ENCODE peak calls at places on chromosomes 2 and 18, in five cellular contexts. R is Daoy, Z is AG08395, W is GM04504, P is iPS DF 19.7. O is an unnamed sample.

GRCh38 chr2:102630458-102630857 is 11.1 kb downstream of the SLC9A2 start:
- DNase-seq in R (no peak), Z (no peak), W (no peak), P (no peak), O (no peak)

GRCh38 chr2:177398290-177398683 is 5.7 kb downstream of the AGPS start:
- DNase-seq in R (no peak), Z (no peak), W (no peak), P (no peak), O (no peak)

GRCh38 chr2:143117225-143117624 is 12.0 kb upstream of the ARHGAP15 start:
- DNase-seq in R (no peak), Z (no peak), W (no peak), P (no peak), O (no peak)

GRCh38 chr2:46098606-46099005 is 198.6 kb upstream of the EPAS1 start:
- DNase-seq in R (peak), Z (peak), W (peak), P (no peak), O (peak)

GRCh38 chr18:62812242-62812641 is 96.9 kb downstream of the PHLPP1 start:
- DNase-seq in R (no peak), Z (no peak), W (no peak), P (no peak), O (no peak)

GRCh38 chr18:61034581-61034980 is 298.6 kb upstream of the CDH20 start:
- DNase-seq in R (no peak), Z (no peak), W (no peak), P (no peak), O (no peak)

GRCh38 chr18:10401930-10402329 is 52.5 kb upstream of the APCDD1 start:
- DNase-seq in R (no peak), Z (no peak), W (no peak), P (no peak), O (no peak)

GRCh38 chr18:42414756-42415454 is 459.9 kb downstream of the PIK3C3 start:
- DNase-seq in R (no peak), Z (peak), W (peak), P (no peak), O (peak)

GRCh38 chr2:163191372-163191771 is 352.8 kb upstream of the KCNH7 start:
- DNase-seq in R (peak), Z (peak), W (no peak), P (no peak), O (peak)

GRCh38 chr2:240397542-240397916 is 37.9 kb upstream of the GPC1 start:
- DNase-seq in R (no peak), Z (no peak), W (no peak), P (no peak), O (no peak)

GRCh38 chr18:13175754-13176210 is 42.8 kb upstream of the LDLRAD4 start:
- DNase-seq in R (peak), Z (no peak), W (no peak), P (no peak), O (no peak)

GRCh38 chr2:223058952-223059716 is 7.1 kb downstream of the KCNE4 start:
- DNase-seq in R (peak), Z (no peak), W (no peak), P (no peak), O (no peak)

GRCh38 chr2:172578860-172579512 is 23.1 kb downstream of the PDK1 start:
- DNase-seq in R (no peak), Z (no peak), W (no peak), P (no peak), O (no peak)

GRCh38 chr2:118443596-118443995 is 355.3 kb downstream of the INSIG2 start:
- DNase-seq in R (peak), Z (peak), W (no peak), P (no peak), O (peak)

GRCh38 chr18:79707239-79707638 is 27.6 kb downstream of the CTDP1 start:
- DNase-seq in R (no peak), Z (no peak), W (no peak), P (no peak), O (no peak)

GRCh38 chr2:163713534-163714311 is 22.1 kb downstream of the FIGN start:
- DNase-seq in R (no peak), Z (no peak), W (no peak), P (no peak), O (no peak)

GRCh38 chr2:12819098-12819465 is 102.3 kb downstream of the TRIB2 start:
- DNase-seq in R (peak), Z (peak), W (peak), P (no peak), O (peak)

GRCh38 chr2:109277414-109277813 is 148.4 kb downstream of the SH3RF3 start:
- DNase-seq in R (no peak), Z (no peak), W (no peak), P (no peak), O (no peak)

GRCh38 chr18:22552254-22552653 is 134.5 kb upstream of the CTAGE1 start:
- DNase-seq in R (peak), Z (no peak), W (no peak), P (no peak), O (no peak)

GRCh38 chr2:223032187-223033142 is 19.5 kb upstream of the KCNE4 start:
- DNase-seq in R (no peak), Z (peak), W (no peak), P (no peak), O (no peak)

GRCh38 chr2:67566292-67566691 is 169.2 kb downstream of the ETAA1 start:
- DNase-seq in R (no peak), Z (no peak), W (no peak), P (no peak), O (no peak)

GRCh38 chr2:194686569-194686968 is 970.5 kb upstream of the SLC39A10 start:
- DNase-seq in R (no peak), Z (no peak), W (no peak), P (no peak), O (no peak)

GRCh38 chr2:233799716-233800115 is 21.6 kb downstream of the MROH2A start:
- DNase-seq in R (no peak), Z (no peak), W (no peak), P (no peak), O (no peak)

GRCh38 chr2:45747363-45747762 is 95.9 kb downstream of the PRKCE start:
- DNase-seq in R (no peak), Z (no peak), W (no peak), P (no peak), O (no peak)

GRCh38 chr2:75982750-75983149 is 272.0 kb upstream of the GCFC2 start:
- DNase-seq in R (no peak), Z (no peak), W (no peak), P (no peak), O (no peak)

GRCh38 chr2:45813003-45813601 is 161.6 kb downstream of the PRKCE start:
- DNase-seq in R (peak), Z (no peak), W (no peak), P (no peak), O (no peak)

GRCh38 chr18:50405582-50406271 is 30.9 kb downstream of the SKA1 start:
- DNase-seq in R (no peak), Z (no peak), W (no peak), P (no peak), O (no peak)

GRCh38 chr2:200308001-200308400 is 1.5 kb downstream of the SPATS2L start:
- DNase-seq in R (no peak), Z (no peak), W (no peak), P (no peak), O (no peak)

GRCh38 chr2:9206991-9207640 is 504 bp downstream of the ASAP2 start:
- DNase-seq in R (peak), Z (no peak), W (no peak), P (no peak), O (no peak)

GRCh38 chr2:200380139-200380561 is 73.7 kb downstream of the SPATS2L start:
- DNase-seq in R (no peak), Z (no peak), W (no peak), P (no peak), O (no peak)

GRCh38 chr2:146374505-146374904 is 1470.3 kb upstream of the ACVR2A start:
- DNase-seq in R (no peak), Z (no peak), W (no peak), P (no peak), O (peak)

GRCh38 chr18:21242141-21243040 is at the start of gene GREB1L:
- DNase-seq in R (peak), Z (peak), W (peak), P (no peak), O (peak)

GRCh38 chr2:156864230-156864629 is 393.3 kb upstream of the GALNT5 start:
- DNase-seq in R (no peak), Z (no peak), W (no peak), P (no peak), O (no peak)

GRCh38 chr18:43681661-43682060 is 404.4 kb upstream of the SYT4 start:
- DNase-seq in R (no peak), Z (no peak), W (no peak), P (no peak), O (no peak)

GRCh38 chr18:58046794-58047555 is 2.9 kb downstream of the NEDD4L start:
- DNase-seq in R (no peak), Z (no peak), W (no peak), P (no peak), O (no peak)

GRCh38 chr18:40413160-40413559 is 1541.9 kb upstream of the PIK3C3 start:
- DNase-seq in R (no peak), Z (peak), W (peak), P (peak), O (no peak)

O was measured in stromal cell of bone marrow.